ENCODE peak calls at places on chromosomes 1 and 21, in ten cellular contexts. Z is stomach, U is epithelial cell of esophagus, F is astrocyte, C is AG04450, B is tibial artery, P is transverse colon, H is mucosa of descending colon, W is upper lobe of right lung, O is GM06990. S is an unnamed sample.

GRCh38 chr1:15617874-15618684 is 821 bp downstream of the DDI2 start:
- DNase-seq in Z (no peak), U (peak; percentile 89), F (no peak), C (no peak), B (peak; percentile 38), P (peak; percentile 53), H (peak; percentile 57), W (peak; percentile 78), O (peak; percentile 26), S (peak; percentile 18)

GRCh38 chr1:215405211-215405610 is 161.9 kb upstream of the KCTD3 start:
- DNase-seq in Z (no peak), U (no peak), F (peak; percentile 78), C (no peak), B (no peak), P (no peak), H (no peak), W (no peak), O (no peak), S (peak; percentile 48)

GRCh38 chr1:180951186-180951745 is 38.6 kb downstream of the KIAA1614 start:
- DNase-seq in Z (no peak), U (no peak), F (no peak), C (no peak), B (no peak), P (no peak), H (no peak), W (peak; percentile 50), O (no peak), S (no peak)

GRCh38 chr1:30847358-30847972 is 61.1 kb downstream of the SDC3 start:
- DNase-seq in Z (peak; percentile 74), U (peak; percentile 30), F (peak; percentile 73), C (peak; percentile 50), B (peak; percentile 70), P (peak; percentile 80), H (peak; percentile 79), W (peak; percentile 84), O (no peak), S (peak; percentile 12)

GRCh38 chr1:245225267-245225666 is 70.5 kb downstream of the KIF26B start:
- DNase-seq in Z (no peak), U (no peak), F (peak; percentile 9), C (peak; percentile 13), B (no peak), P (no peak), H (no peak), W (peak; percentile 29), O (no peak), S (peak; percentile 24)

GRCh38 chr1:234330843-234331215 is 42.4 kb upstream of the COA6 start:
- DNase-seq in Z (no peak), U (no peak), F (no peak), C (no peak), B (no peak), P (no peak), H (no peak), W (no peak), O (no peak), S (peak; percentile 65)

GRCh38 chr1:71638081-71638766 is 557.4 kb upstream of the ZRANB2 start:
- DNase-seq in Z (no peak), U (peak; percentile 38), F (peak; percentile 80), C (peak; percentile 33), B (no peak), P (no peak), H (no peak), W (no peak), O (no peak), S (peak; percentile 62)

GRCh38 chr1:63615809-63616420 is 22.7 kb downstream of the PGM1 start:
- DNase-seq in Z (peak; percentile 65), U (peak; percentile 77), F (peak; percentile 31), C (peak; percentile 57), B (peak; percentile 76), P (peak; percentile 52), H (peak; percentile 90), W (no peak), O (peak; percentile 24), S (peak; percentile 80)

GRCh38 chr21:38236232-38236631 is 20.6 kb upstream of the KCNJ15 start:
- DNase-seq in Z (no peak), U (peak; percentile 36), F (no peak), C (no peak), B (no peak), P (no peak), H (no peak), W (no peak), O (no peak), S (no peak)

GRCh38 chr1:80893140-80893539 is 907.6 kb upstream of the ADGRL2 start:
- DNase-seq in Z (no peak), U (no peak), F (no peak), C (no peak), B (no peak), P (no peak), H (no peak), W (no peak), O (no peak), S (peak; percentile 35)

GRCh38 chr21:44497641-44498243 is 42.3 kb downstream of the KRTAP10-1 start:
- DNase-seq in Z (no peak), U (no peak), F (no peak), C (no peak), B (peak; percentile 61), P (no peak), H (no peak), W (no peak), O (no peak), S (peak; percentile 24)

GRCh38 chr1:157312270-157312812 is 174.1 kb upstream of the ETV3 start:
- DNase-seq in Z (no peak), U (no peak), F (no peak), C (no peak), B (no peak), P (no peak), H (no peak), W (no peak), O (no peak), S (peak; percentile 8)

DNA sequence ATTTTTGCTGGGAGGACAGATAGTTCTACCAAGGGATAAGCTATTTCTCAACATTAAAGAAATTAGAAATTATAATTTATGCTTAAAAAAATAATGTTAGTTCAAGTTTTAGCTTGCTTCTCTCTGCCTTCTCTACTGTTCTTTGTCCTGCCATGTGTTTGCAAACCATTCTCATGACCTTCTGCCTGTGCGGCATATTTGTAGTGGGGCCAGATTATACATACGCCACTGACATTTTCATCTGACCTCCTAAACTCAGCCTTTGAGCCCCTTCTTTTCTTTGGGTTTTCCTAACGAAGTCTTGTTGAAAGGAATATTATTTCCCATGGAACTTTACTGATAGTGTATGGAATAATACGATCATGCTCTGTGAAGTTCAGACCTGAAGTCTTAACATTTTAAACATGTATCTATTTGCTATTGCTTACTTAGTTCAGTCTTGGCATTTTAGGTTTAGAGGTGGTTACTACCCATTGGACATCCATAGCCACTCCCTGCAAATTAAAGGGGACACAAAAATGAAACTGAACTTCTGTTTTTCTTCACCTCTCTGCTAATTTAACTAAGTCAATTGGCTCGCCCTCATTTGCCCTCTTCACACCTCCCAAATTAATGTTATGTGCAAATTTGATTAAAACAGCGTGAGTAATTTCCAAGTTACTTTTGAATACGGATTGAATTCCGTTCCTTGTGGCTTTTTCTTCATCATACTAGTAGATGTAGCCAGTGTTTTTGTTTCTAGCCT is 15.6 kb downstream of the LRRC8D start:
- DNase-seq in Z (no peak), U (no peak), F (no peak), C (no peak), B (no peak), P (no peak), H (no peak), W (no peak), O (no peak), S (no peak)
- TF ChIP-seq CTCF in Z (no peak), U (no peak), F (no peak), C (no peak), B (no peak), P (no peak), H (no peak), W (no peak), O (no peak), S (no peak)

GRCh38 chr21:26067836-26068401 is 102.7 kb downstream of the APP start:
- DNase-seq in Z (no peak), U (no peak), F (no peak), C (no peak), B (no peak), P (no peak), H (no peak), W (no peak), O (peak; percentile 15), S (no peak)

GRCh38 chr21:26072891-26073615 is 97.5 kb downstream of the APP start:
- DNase-seq in Z (no peak), U (peak; percentile 24), F (peak; percentile 89), C (peak; percentile 44), B (no peak), P (no peak), H (no peak), W (no peak), O (no peak), S (peak; percentile 57)

GRCh38 chr21:26068776-26069175 is 101.8 kb downstream of the APP start:
- DNase-seq in Z (no peak), U (no peak), F (no peak), C (no peak), B (no peak), P (no peak), H (no peak), W (no peak), O (no peak), S (no peak)

GRCh38 chr21:26070121-26070520 is 100.4 kb downstream of the APP start:
- DNase-seq in Z (no peak), U (no peak), F (no peak), C (no peak), B (no peak), P (no peak), H (no peak), W (no peak), O (no peak), S (no peak)

GRCh38 chr21:26070822-26071425 is 99.6 kb downstream of the APP start:
- DNase-seq in Z (no peak), U (peak; percentile 29), F (peak; percentile 47), C (no peak), B (no peak), P (peak; percentile 35), H (peak; percentile 36), W (no peak), O (peak; percentile 4), S (peak; percentile 78)
- H3K4me3 ChIP-seq in Z (no peak overlapping the region), U (no peak overlapping the region), F (peak overlapping the region; percentile 8), C (no peak overlapping the region), B (no peak overlapping the region), P (no peak overlapping the region), H (no peak overlapping the region), W (peak overlapping the region; percentile 17), O (no peak overlapping the region), S (no peak overlapping the region)

DNA sequence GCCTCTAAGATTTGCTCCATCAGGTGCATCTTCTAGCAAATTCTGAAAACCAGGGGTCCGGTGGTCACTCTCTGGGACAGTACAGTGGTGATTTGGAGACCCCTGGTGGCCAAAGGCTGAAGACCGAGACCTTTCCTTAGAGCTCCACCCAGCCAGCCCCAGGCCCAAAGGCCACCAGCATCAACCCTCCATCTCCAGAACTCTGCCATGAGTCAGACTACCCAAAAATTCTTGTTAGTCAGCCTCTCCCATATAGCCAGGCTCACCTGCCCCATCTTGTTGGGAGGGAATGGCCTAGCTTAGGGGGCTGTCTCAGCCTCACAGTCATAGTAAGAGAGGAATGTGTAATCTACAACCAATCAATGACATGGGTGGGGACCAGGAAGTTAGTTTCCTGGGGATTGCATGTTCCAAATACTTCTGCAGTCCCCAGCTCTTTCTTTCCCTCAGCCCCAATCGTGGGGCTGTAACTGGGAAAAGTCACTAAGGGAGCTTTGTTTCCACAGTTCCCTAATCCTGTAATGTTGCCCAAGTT is 9.8 kb upstream of the COL8A2 start:
- DNase-seq in Z (peak; percentile 55), U (peak; percentile 95), F (peak; percentile 47), C (no peak), B (peak; percentile 58), P (peak; percentile 45), H (peak; percentile 72), W (no peak), O (no peak), S (peak; percentile 58)
- TF ChIP-seq CTCF in Z (peak; percentile 71), U (peak; percentile 36), F (peak; percentile 88), C (peak; percentile 68), B (peak; percentile 90), P (peak; percentile 73), H (peak; percentile 42), W (peak; percentile 69), O (peak; percentile 81), S (peak; percentile 71)

GRCh38 chr1:1232801-1233566 is 947 bp downstream of the B3GALT6 start:
- DNase-seq in Z (no peak), U (no peak), F (no peak), C (no peak), B (no peak), P (no peak), H (no peak), W (no peak), O (no peak), S (no peak)
- H3K4me3 ChIP-seq in Z (peak overlapping the region; percentile 50), U (peak overlapping the region; percentile 19), F (peak overlapping the region; percentile 23), C (no peak overlapping the region), B (peak overlapping the region; percentile 94), P (peak overlapping the region; percentile 24), H (no peak overlapping the region), W (peak overlapping the region; percentile 26), O (no peak overlapping the region), S (no peak overlapping the region)

S was measured in fibroblast of mammary gland.